ENCODE peak calls at places on chromosomes 2 and 18, in eight cellular contexts. O, C, Z, M, L, R, K and H are unnamed samples.

GRCh38 chr18:57666818-57667497 is 45.3 kb upstream of the NARS1 start:
- DNase-seq in L (peak), K (no peak), R (no peak), Z (no peak), O (no peak), C (no peak), M (no peak), H (no peak)

GRCh38 chr18:38427736-38428135 is 862.1 kb upstream of the CELF4 start:
- DNase-seq in O (no peak), C (no peak), K (no peak), Z (no peak), L (no peak), M (no peak), R (no peak), H (no peak)

GRCh38 chr2:230203110-230203676 is 16.6 kb downstream of the SP110 start:
- DNase-seq in M (no peak), L (no peak), C (no peak), O (no peak), Z (no peak), R (peak), K (no peak), H (no peak)

GRCh38 chr2:174024524-174025270 is 59.5 kb upstream of the SP3 start:
- DNase-seq in M (no peak), R (peak), C (no peak), L (peak), K (peak), Z (peak), O (no peak), H (no peak)

GRCh38 chr2:8134105-8134903 is 547.6 kb upstream of the ID2 start:
- DNase-seq in M (peak), R (peak), K (no peak), L (no peak), O (no peak), Z (no peak), C (no peak), H (no peak)

GRCh38 chr2:162091325-162092007 is 17.5 kb upstream of the DPP4 start:
- DNase-seq in C (no peak), Z (no peak), M (no peak), K (peak), O (no peak), R (peak), L (peak), H (no peak)

GRCh38 chr2:66228128-66228547 is 206.8 kb upstream of the MEIS1 start:
- DNase-seq in K (no peak), M (no peak), L (no peak), Z (no peak), C (no peak), R (no peak), O (no peak), H (no peak)

GRCh38 chr2:186347472-186347871 is 138.6 kb upstream of the ZC3H15 start:
- DNase-seq in O (no peak), C (no peak), L (peak), R (no peak), M (no peak), K (no peak), Z (peak), H (no peak)

GRCh38 chr18:54444309-54444914 is 86.7 kb downstream of the C18orf54 start:
- DNase-seq in Z (peak), C (peak), O (peak), M (no peak), L (peak), R (peak), K (peak), H (peak)

GRCh38 chr2:96359310-96359709 is 23.7 kb downstream of the NCAPH start:
- DNase-seq in R (no peak), Z (no peak), L (no peak), C (peak), K (no peak), M (peak), O (no peak), H (no peak)

GRCh38 chr18:59546164-59546563 is 151.1 kb downstream of the CCBE1 start:
- DNase-seq in Z (no peak), K (peak), L (peak), R (no peak), O (no peak), C (no peak), M (no peak), H (no peak)

GRCh38 chr2:79011485-79011884 is 14.0 kb upstream of the REG3G start:
- DNase-seq in C (no peak), R (no peak), Z (no peak), K (no peak), O (no peak), M (no peak), L (no peak), H (no peak)

GRCh38 chr2:100242891-100243670 is 79.2 kb downstream of the LONRF2 start:
- DNase-seq in Z (no peak), C (peak), M (peak), O (peak), K (peak), L (peak), R (peak), H (peak)

GRCh38 chr2:203871371-203871983 is 3.9 kb downstream of the CTLA4 start:
- DNase-seq in M (no peak), Z (no peak), R (no peak), K (no peak), C (peak), L (no peak), O (no peak), H (peak)

GRCh38 chr18:68428666-68429065 is 286.2 kb downstream of the TMX3 start:
- DNase-seq in C (no peak), Z (no peak), M (no peak), O (no peak), L (no peak), K (no peak), R (no peak), H (no peak)

GRCh38 chr2:71531522-71532047 is 78.2 kb downstream of the DYSF start:
- DNase-seq in R (no peak), C (no peak), M (no peak), Z (no peak), L (peak), O (no peak), K (peak), H (no peak)

GRCh38 chr2:66962625-66963207 is 434.4 kb upstream of the ETAA1 start:
- DNase-seq in Z (peak), M (no peak), L (no peak), C (no peak), R (peak), O (no peak), K (no peak), H (no peak)

GRCh38 chr2:9103663-9104277 is 100.3 kb upstream of the MBOAT2 start:
- DNase-seq in M (no peak), R (no peak), O (no peak), L (peak), K (no peak), C (no peak), Z (no peak), H (no peak)

GRCh38 chr2:164706522-164706921 is 85.2 kb upstream of the GRB14 start:
- DNase-seq in L (peak), R (no peak), Z (no peak), M (no peak), O (no peak), C (no peak), K (peak), H (no peak)

GRCh38 chr2:25618676-25619075 is 54.7 kb downstream of the DTNB start:
- DNase-seq in O (no peak), M (peak), Z (peak), C (no peak), L (peak), R (no peak), K (peak), H (no peak)

GRCh38 chr2:127679680-127680361 is 4.5 kb upstream of the LIMS2 start:
- DNase-seq in R (no peak), O (no peak), K (no peak), Z (no peak), L (no peak), C (no peak), M (no peak), H (no peak)

GRCh38 chr18:38933322-38933721 is 1367.7 kb upstream of the CELF4 start:
- DNase-seq in O (no peak), L (no peak), Z (no peak), M (no peak), R (no peak), K (no peak), C (no peak), H (no peak)

GRCh38 chr2:145108385-145108784 is 588.5 kb upstream of the ZEB2 start:
- DNase-seq in M (no peak), K (peak), R (no peak), C (no peak), L (no peak), Z (peak), O (no peak), H (no peak)

GRCh38 chr2:217875556-217876252 is 127.1 kb downstream of the TNS1 start:
- DNase-seq in Z (no peak), L (no peak), K (peak), R (no peak), C (no peak), O (no peak), M (no peak), H (no peak)

GRCh38 chr18:75884728-75885127 is 457.2 kb upstream of the SMIM21 start:
- DNase-seq in R (no peak), Z (no peak), M (no peak), O (no peak), C (no peak), K (no peak), L (no peak), H (no peak)

GRCh38 chr2:25825238-25825637 is 53.0 kb downstream of the ASXL2 start:
- DNase-seq in M (no peak), O (no peak), C (peak), K (no peak), R (no peak), Z (no peak), L (peak), H (no peak)

GRCh38 chr2:26711457-26712155 is 19.1 kb downstream of the KCNK3 start:
- DNase-seq in K (no peak), Z (no peak), R (peak), C (no peak), O (no peak), M (no peak), L (no peak), H (no peak)

GRCh38 chr2:8684885-8685696 is 3.2 kb downstream of the ID2 start:
- DNase-seq in L (peak), O (peak), R (peak), K (peak), Z (no peak), M (peak), C (peak), H (no peak)

GRCh38 chr18:37254256-37254880 is 311.2 kb downstream of the CELF4 start:
- DNase-seq in L (no peak), M (peak), O (no peak), R (no peak), C (no peak), Z (no peak), K (no peak), H (no peak)

GRCh38 chr2:217637268-217637615 is 365.6 kb downstream of the TNS1 start:
- DNase-seq in K (no peak), O (no peak), C (no peak), R (no peak), M (no peak), L (no peak), Z (no peak), H (no peak)

GRCh38 chr2:236177967-236178909 is 10.1 kb upstream of the GBX2 start:
- DNase-seq in K (peak), Z (no peak), L (peak), C (no peak), O (peak), M (peak), R (peak), H (peak)

GRCh38 chr2:114933671-114934241 is 491.3 kb downstream of the DPP10 start:
- DNase-seq in Z (no peak), O (no peak), C (no peak), M (no peak), R (no peak), L (no peak), K (no peak), H (no peak)

GRCh38 chr18:58900015-58900649 is 35.5 kb downstream of the ZNF532 start:
- DNase-seq in M (no peak), C (no peak), K (no peak), O (no peak), L (no peak), Z (no peak), R (no peak), H (no peak)